ENCODE peak calls at places on chromosomes 12 and 14, in four cellular contexts. L is kidney, E is HL-60, K is psoas muscle. B is an unnamed sample.

GRCh38 chr12:46450279-46450748 is 77.7 kb upstream of the SLC38A2 start:
- DNase-seq in L (peak), E (peak), K (peak), B (no peak)

GRCh38 chr14:100879782-100880181 is 23.7 kb downstream of the RTL1 start:
- DNase-seq in L (peak), E (no peak), K (no peak), B (no peak)

GRCh38 chr14:48792376-48793024 is 793.7 kb downstream of the RPS29 start:
- DNase-seq in L (no peak), E (no peak), K (no peak), B (no peak)

GRCh38 chr14:22332671-22333407 is 256.2 kb downstream of the DAD1 start:
- DNase-seq in L (no peak), E (no peak), K (no peak), B (no peak)

GRCh38 chr14:38254565-38255407 is 1.1 kb downstream of the CLEC14A start:
- DNase-seq in L (no peak), E (no peak), K (peak), B (no peak)

GRCh38 chr14:75125617-75126016 is 1.2 kb downstream of the NEK9 start:
- DNase-seq in L (no peak), E (peak), K (no peak), B (no peak)

GRCh38 chr12:108801736-108802665 is 55.4 kb downstream of the SSH1 start:
- DNase-seq in L (peak), E (no peak), K (peak), B (no peak)

GRCh38 chr12:65699251-65699650 is 125.0 kb upstream of the HMGA2 start:
- DNase-seq in L (no peak), E (no peak), K (no peak), B (no peak)

GRCh38 chr12:4564819-4565218 is 2.8 kb downstream of the DYRK4 start:
- DNase-seq in L (no peak), E (no peak), K (no peak), B (no peak)

GRCh38 chr12:4566474-4566873 is 4.5 kb downstream of the DYRK4 start:
- DNase-seq in L (no peak), E (no peak), K (no peak), B (no peak)

GRCh38 chr12:4567073-4567881 is 5.3 kb downstream of the DYRK4 start:
- DNase-seq in L (no peak), E (peak), K (no peak), B (no peak)

GRCh38 chr12:4563336-4563735 is 1.3 kb downstream of the DYRK4 start:
- DNase-seq in L (no peak), E (no peak), K (no peak), B (no peak)

DNA sequence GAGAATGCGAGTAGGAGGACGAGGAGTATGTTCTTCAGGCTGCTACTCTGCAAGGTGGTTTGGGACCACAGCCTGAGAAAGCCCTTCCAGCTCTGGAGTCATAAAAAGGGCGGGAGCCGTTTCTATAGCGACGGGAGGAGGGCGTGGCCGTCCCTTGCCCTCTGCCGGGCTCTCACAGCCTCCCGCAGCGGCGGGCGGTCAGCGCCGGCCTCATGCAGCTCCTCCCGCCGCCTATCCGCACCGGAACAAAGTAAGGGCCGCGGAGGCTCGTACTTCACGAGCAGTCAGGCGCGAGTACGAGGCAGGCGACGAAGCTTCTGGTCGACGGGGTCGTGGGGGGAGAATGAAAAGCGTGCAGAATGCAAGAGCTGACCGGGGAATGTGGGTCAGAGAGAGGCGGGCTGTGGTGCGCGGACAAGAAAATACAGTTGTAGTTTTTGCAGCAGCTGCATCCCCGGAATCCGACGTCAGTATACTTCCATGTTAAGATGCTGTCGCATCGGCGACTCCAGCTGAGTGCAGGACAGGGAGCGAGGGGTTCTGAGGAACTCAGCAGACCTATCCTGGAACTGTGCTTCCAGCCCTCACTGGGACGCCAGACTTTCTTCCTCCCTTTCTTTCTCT is at the start of gene DYRK4:
- DNase-seq in L (peak), E (no peak), K (peak), B (no peak)
- TF ChIP-seq CTCF in L (no peak), E (no peak), K (no peak), B (no peak)

GRCh38 chr14:35825968-35826217 is 245 bp upstream of the BRMS1L start:
- DNase-seq in L (no peak), E (no peak), K (no peak), B (no peak)
- H3K4me3 ChIP-seq in L (peak), E (peak), K (peak), B (peak)

DNA sequence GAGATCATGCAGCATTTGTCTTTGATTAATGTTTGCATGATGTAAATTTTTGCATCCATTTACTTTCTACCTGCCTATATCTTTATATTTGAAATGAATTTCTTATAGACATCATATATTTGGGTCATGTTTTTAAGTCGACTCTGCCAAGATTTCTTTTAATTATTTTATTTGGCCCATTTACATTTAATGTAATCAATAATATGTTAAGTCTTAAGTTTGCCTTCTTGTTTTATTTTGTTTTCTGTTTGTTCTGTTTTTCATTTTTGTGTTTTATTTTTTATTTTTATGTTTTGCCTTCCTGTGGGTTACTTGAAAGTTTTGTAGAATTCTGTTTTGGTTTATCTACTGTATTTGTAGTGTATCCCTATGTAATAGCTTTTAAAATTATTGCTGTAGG is 33.2 kb upstream of the GUCY2C start:
- DNase-seq in L (no peak), E (no peak), K (no peak), B (no peak)
- TF ChIP-seq CTCF in L (no peak), E (no peak), K (no peak), B (no peak)

GRCh38 chr12:111411187-111411764 is 5.6 kb downstream of the SH2B3 start:
- DNase-seq in L (no peak), E (no peak), K (no peak), B (no peak)

GRCh38 chr12:111410229-111411186 is 4.8 kb downstream of the SH2B3 start:
- DNase-seq in L (peak), E (no peak), K (no peak), B (no peak)

GRCh38 chr12:111408686-111409402 is 3.1 kb downstream of the SH2B3 start:
- DNase-seq in L (no peak), E (no peak), K (no peak), B (no peak)

GRCh38 chr12:111408116-111408440 is 2.4 kb downstream of the SH2B3 start:
- DNase-seq in L (no peak), E (no peak), K (no peak), B (no peak)

DNA sequence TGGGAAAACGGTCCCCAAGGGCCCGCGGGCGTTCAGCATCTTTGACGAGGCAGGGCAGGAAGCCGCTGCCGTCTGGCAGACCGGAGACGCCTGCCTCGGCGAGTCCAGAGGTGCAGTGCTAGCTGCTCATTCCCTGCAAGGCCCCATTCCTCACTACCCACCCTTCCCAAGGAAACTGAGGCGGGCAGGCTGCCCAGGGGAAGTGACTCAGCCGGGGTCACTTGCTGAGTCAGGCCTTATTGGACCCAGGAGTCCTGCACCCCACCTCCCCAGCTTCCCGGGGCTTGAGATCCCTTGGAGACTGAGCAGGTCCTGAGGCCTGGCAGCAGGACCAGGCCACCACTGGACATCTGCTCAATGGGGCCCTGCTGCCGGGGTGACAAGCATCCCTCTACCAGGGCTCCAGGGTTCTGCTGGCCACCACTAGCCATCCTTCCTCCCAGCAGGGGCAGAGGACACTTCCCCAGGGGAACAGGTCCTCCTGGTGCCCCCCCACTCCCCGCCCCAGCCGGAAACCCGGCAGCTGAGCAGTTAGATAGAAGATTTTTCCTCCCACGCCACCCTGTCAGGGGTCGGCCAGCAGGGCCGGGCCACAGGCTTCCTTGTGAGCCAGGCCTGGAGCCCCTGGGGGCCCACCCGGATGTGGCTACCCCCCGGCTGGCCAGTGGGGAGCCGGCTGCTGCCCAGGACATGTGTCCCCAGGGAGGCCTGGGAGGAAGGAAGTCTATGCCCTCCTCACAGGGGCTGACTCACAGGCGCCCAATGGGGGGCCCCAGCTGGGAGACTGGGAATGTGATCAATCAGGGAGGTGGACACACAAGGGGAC is 3.9 kb downstream of the SH2B3 start:
- DNase-seq in L (peak), E (peak), K (peak), B (no peak)
- H3K4me3 ChIP-seq in L (peak), E (peak), K (peak), B (peak)

DNA sequence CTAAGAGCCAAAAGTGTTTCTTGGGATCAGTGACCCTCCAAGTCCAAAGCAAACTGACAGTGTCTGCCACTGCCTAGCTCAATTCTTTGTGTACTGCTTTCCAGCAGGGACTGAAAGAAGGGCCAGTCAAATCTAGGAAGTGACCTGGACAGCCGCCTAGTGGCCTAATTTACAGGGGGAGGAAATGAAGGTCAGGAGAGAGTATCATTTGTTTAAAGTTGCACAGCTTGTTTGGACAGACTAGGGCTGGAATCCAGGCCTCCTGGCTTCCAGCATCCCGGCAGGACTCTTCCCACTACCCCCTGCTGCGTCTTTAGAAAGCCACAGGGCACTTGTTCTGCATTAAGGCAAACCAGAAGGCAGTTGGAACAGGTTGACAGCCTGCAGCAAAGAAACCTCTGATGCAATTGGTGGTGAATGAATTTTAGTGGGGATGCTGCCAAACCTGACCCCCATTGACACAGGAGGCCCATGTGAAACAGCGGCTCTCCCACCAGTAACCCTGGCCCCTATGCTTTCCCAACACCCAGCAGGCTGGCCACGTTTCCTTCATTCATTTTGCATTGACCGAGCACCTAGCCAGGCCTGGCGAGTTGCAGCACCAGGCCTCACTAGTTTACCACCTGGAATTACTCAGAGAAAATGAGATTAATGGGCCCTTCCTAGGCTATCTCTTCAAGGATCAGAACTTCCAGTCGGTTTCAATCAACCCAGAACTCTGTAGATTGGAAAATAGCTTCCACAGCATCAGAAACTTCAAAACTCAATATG is 28.2 kb downstream of the GALNT16 start:
- DNase-seq in L (peak), E (no peak), K (peak), B (no peak)
- TF ChIP-seq CTCF in L (no peak), E (no peak), K (no peak), B (peak)

GRCh38 chr12:57224973-57225679 is 4.4 kb upstream of the SHMT2 start:
- DNase-seq in L (no peak), E (peak), K (no peak), B (no peak)

GRCh38 chr12:57225680-57226190 is 3.8 kb upstream of the SHMT2 start:
- DNase-seq in L (no peak), E (no peak), K (no peak), B (no peak)

GRCh38 chr12:57224278-57224972 is 5.1 kb upstream of the SHMT2 start:
- DNase-seq in L (no peak), E (no peak), K (no peak), B (no peak)

GRCh38 chr12:57227315-57228115 is 2.0 kb upstream of the SHMT2 start:
- DNase-seq in L (no peak), E (no peak), K (no peak), B (no peak)

DNA sequence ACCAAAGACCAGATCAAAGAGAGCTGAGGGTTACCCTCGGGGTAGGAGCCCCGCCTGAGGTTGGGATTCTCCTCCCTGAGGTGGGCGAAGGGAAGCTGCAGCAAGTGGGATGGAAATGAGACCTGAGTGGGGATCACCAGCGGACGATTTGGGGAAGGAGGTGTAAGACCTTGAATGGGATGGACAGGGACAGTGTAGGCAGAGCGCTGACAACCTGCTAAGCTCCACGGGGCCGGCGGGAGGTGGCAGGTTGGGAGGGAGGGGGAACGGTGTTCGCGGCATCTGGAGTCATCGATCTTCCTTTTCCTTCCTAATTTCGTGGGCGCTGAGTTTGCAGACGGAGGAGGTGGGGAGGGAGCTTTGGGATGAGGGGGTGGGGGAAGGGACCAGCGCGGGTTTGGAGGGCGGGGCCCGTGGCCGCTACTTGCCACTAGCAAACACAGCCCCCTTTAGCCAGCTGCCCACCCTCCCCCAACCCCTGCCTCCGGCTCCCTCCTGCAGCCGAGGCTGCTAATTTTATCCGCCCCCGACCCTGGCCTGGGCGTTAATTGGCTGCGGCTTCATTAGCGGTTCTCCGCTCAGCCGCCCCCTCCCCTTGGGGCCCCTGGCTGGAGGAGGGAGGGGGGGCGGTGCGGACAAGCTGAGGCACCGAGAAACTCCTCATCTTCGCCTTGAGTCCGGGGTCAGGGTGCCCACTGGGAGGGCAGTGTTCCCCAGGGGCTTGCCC is 2.8 kb upstream of the SHMT2 start:
- DNase-seq in L (no peak), E (no peak), K (no peak), B (no peak)
- H3K4me3 ChIP-seq in L (no peak), E (peak), K (no peak), B (no peak)

GRCh38 chr12:76533331-76533730 is 26.2 kb downstream of the OSBPL8 start:
- DNase-seq in L (no peak), E (no peak), K (no peak), B (no peak)
- TF ChIP-seq CTCF in L (no peak), E (no peak), K (no peak), B (no peak)

GRCh38 chr12:79547044-79547734 is 143.6 kb downstream of the PAWR start:
- DNase-seq in L (no peak), E (no peak), K (no peak), B (no peak)
- H3K4me3 ChIP-seq in L (no peak), E (no peak), K (no peak), B (no peak)

GRCh38 chr12:24730461-24730896 is 218.4 kb downstream of the BCAT1 start:
- DNase-seq in L (no peak), E (no peak), K (no peak), B (no peak)

GRCh38 chr12:24724765-24725307 is 224.1 kb downstream of the BCAT1 start:
- DNase-seq in L (no peak), E (no peak), K (no peak), B (no peak)

GRCh38 chr12:24728826-24729225 is 220.1 kb downstream of the BCAT1 start:
- DNase-seq in L (no peak), E (no peak), K (no peak), B (no peak)

GRCh38 chr12:24723759-24724158 is 225.1 kb downstream of the BCAT1 start:
- DNase-seq in L (no peak), E (no peak), K (no peak), B (no peak)

GRCh38 chr12:24728366-24728765 is 220.5 kb downstream of the BCAT1 start:
- DNase-seq in L (no peak), E (no peak), K (no peak), B (no peak)
- TF ChIP-seq CTCF in L (peak), E (peak), K (no peak), B (peak)

GRCh38 chr12:92065018-92065499 is 80.6 kb downstream of the BTG1 start:
- DNase-seq in L (no peak), E (no peak), K (no peak), B (peak)
- H3K4me3 ChIP-seq in L (peak), E (no peak), K (no peak), B (no peak)

B was measured in GM12864.